ENCODE peak calls at places on chromosomes 3 and 15, in ten cellular contexts. A is omental fat pad, M is glutamatergic neuron, V is GM06990, U is fibroblast of lung, G is body of pancreas, Q is WERI-Rb-1, X is adrenal gland, R is foreskin fibroblast, F is PC-3. N is an unnamed sample.

GRCh38 chr15:72851586-72851985 is 68.0 kb upstream of the ADPGK start:
- DNase-seq in A (no peak), M (no peak), V (no peak), U (no peak), G (no peak), Q (peak; percentile 59), X (no peak), R (no peak), F (no peak), N (no peak)

GRCh38 chr3:175746308-175746707 is 887.2 kb downstream of the NAALADL2 start:
- DNase-seq in A (no peak), M (no peak), V (no peak), U (no peak), G (no peak), Q (no peak), X (no peak), R (no peak), F (no peak), N (no peak)

GRCh38 chr3:181461381-181461780 is 250.3 kb upstream of the SOX2 start:
- DNase-seq in A (no peak), M (no peak), V (no peak), U (no peak), G (no peak), Q (no peak), X (no peak), R (no peak), F (no peak), N (no peak)

GRCh38 chr3:31926543-31926942 is 54.5 kb downstream of the OSBPL10 start:
- DNase-seq in A (no peak), M (no peak), V (no peak), U (no peak), G (no peak), Q (no peak), X (no peak), R (no peak), F (no peak), N (no peak)

GRCh38 chr15:97654677-97655076 is 305.8 kb upstream of the ARRDC4 start:
- DNase-seq in A (no peak), M (no peak), V (no peak), U (no peak), G (no peak), Q (no peak), X (no peak), R (no peak), F (no peak), N (no peak)

GRCh38 chr3:71514621-71515020 is 68.9 kb downstream of the FOXP1 start:
- DNase-seq in A (no peak), M (no peak), V (no peak), U (peak; percentile 85), G (no peak), Q (no peak), X (no peak), R (no peak), F (peak; percentile 75), N (no peak)

GRCh38 chr3:127104586-127104985 is 88.3 kb upstream of the PRR23E start:
- DNase-seq in A (no peak), M (no peak), V (no peak), U (no peak), G (no peak), Q (no peak), X (no peak), R (no peak), F (no peak), N (no peak)

GRCh38 chr3:32077260-32078084 is 28.9 kb upstream of the GPD1L start:
- DNase-seq in A (no peak), M (no peak), V (no peak), U (no peak), G (no peak), Q (no peak), X (no peak), R (no peak), F (peak; percentile 22), N (no peak)

GRCh38 chr3:175260145-175260794 is 401.1 kb downstream of the NAALADL2 start:
- DNase-seq in A (no peak), M (no peak), V (no peak), U (peak; percentile 85), G (no peak), Q (no peak), X (no peak), R (peak; percentile 26), F (peak; percentile 66), N (no peak)

GRCh38 chr3:58216496-58217197 is 5.9 kb upstream of the DNASE1L3 start:
- DNase-seq in A (no peak), M (no peak), V (no peak), U (no peak), G (no peak), Q (no peak), X (no peak), R (no peak), F (peak; percentile 24), N (no peak)

GRCh38 chr3:58214484-58215316 is 3.9 kb upstream of the DNASE1L3 start:
- DNase-seq in A (no peak), M (no peak), V (peak; percentile 81), U (no peak), G (no peak), Q (no peak), X (no peak), R (peak; percentile 17), F (peak; percentile 92), N (peak; percentile 60)

GRCh38 chr3:58215317-58216025 is 4.7 kb upstream of the DNASE1L3 start:
- DNase-seq in A (no peak), M (no peak), V (no peak), U (no peak), G (no peak), Q (no peak), X (no peak), R (no peak), F (no peak), N (no peak)

GRCh38 chr3:58218904-58219303 is 8.1 kb upstream of the DNASE1L3 start:
- DNase-seq in A (no peak), M (no peak), V (peak; percentile 47), U (no peak), G (no peak), Q (no peak), X (no peak), R (no peak), F (no peak), N (no peak)

GRCh38 chr3:58217209-58217811 is 6.5 kb upstream of the DNASE1L3 start:
- DNase-seq in A (no peak), M (peak; percentile 73), V (peak; percentile 65), U (peak; percentile 62), G (peak; percentile 88), Q (peak; percentile 58), X (peak; percentile 66), R (peak; percentile 67), F (peak; percentile 87), N (peak; percentile 52)
- TF ChIP-seq CTCF in A (no peak), M (peak; percentile 76), V (peak; percentile 86), U (peak; percentile 69), G (peak; percentile 71), Q (peak; percentile 89), X (peak; percentile 56), R (peak; percentile 77), F (peak; percentile 95), N (peak; percentile 73)

GRCh38 chr15:44286814-44287555 is 1.5 kb upstream of the GOLM2 start:
- DNase-seq in A (no peak), M (no peak), V (no peak), U (no peak), G (no peak), Q (no peak), X (no peak), R (no peak), F (peak; percentile 22), N (no peak)
- TF ChIP-seq CTCF in A (no peak), M (peak; percentile 54), V (no peak), U (no peak), G (peak; percentile 20), Q (no peak), X (peak; percentile 28), R (no peak), F (no peak), N (no peak)

GRCh38 chr3:74348421-74348820 is 266.0 kb downstream of the CNTN3 start:
- DNase-seq in A (no peak), M (no peak), V (no peak), U (no peak), G (no peak), Q (no peak), X (no peak), R (no peak), F (no peak), N (no peak)

GRCh38 chr3:74349035-74349434 is 265.4 kb downstream of the CNTN3 start:
- DNase-seq in A (no peak), M (no peak), V (no peak), U (no peak), G (no peak), Q (no peak), X (no peak), R (no peak), F (no peak), N (no peak)

GRCh38 chr3:74351213-74351612 is 263.2 kb downstream of the CNTN3 start:
- DNase-seq in A (no peak), M (no peak), V (no peak), U (no peak), G (no peak), Q (no peak), X (no peak), R (no peak), F (no peak), N (no peak)

GRCh38 chr3:74352166-74352565 is 262.3 kb downstream of the CNTN3 start:
- DNase-seq in A (no peak), M (no peak), V (no peak), U (no peak), G (no peak), Q (no peak), X (no peak), R (no peak), F (no peak), N (no peak)

GRCh38 chr3:74353039-74353438 is 261.4 kb downstream of the CNTN3 start:
- DNase-seq in A (no peak), M (peak; percentile 18), V (no peak), U (no peak), G (no peak), Q (no peak), X (no peak), R (no peak), F (no peak), N (no peak)
- TF ChIP-seq CTCF in A (no peak), M (no peak), V (no peak), U (no peak), G (no peak), Q (peak; percentile 35), X (no peak), R (no peak), F (no peak), N (no peak)

GRCh38 chr3:12484198-12484982 is at the start of gene TSEN2:
- DNase-seq in A (peak; percentile 81), M (peak; percentile 96), V (peak; percentile 98), U (peak; percentile 88), G (peak; percentile 96), Q (peak; percentile 95), X (peak; percentile 93), R (peak; percentile 96), F (peak; percentile 98), N (peak; percentile 97)
- TF ChIP-seq CTCF in A (no peak), M (no peak), V (peak; percentile 20), U (peak; percentile 23), G (peak; percentile 32), Q (peak; percentile 39), X (no peak), R (no peak), F (no peak), N (no peak)

GRCh38 chr3:50154476-50154839 is 666 bp upstream of the SEMA3F start:
- DNase-seq in A (no peak), M (no peak), V (no peak), U (no peak), G (no peak), Q (peak; percentile 76), X (no peak), R (no peak), F (no peak), N (no peak)
- TF ChIP-seq CTCF in A (no peak), M (no peak), V (peak; percentile 25), U (peak; percentile 5), G (peak; percentile 23), Q (peak; percentile 57), X (no peak), R (no peak), F (peak; percentile 43), N (peak; percentile 31)

N was measured in GM20000.